ENCODE peak calls at places on chromosomes 5 and 9, in eight cellular contexts. G is effector CD8-positive, alpha-beta T cell; O is stomach; R is PC-3; M is NCI-H1436; E is transverse colon; X is LHCN-M2; W is GM23248. J is an unnamed sample.

GRCh38 chr5:69202497-69202896 is 13.1 kb downstream of the CENPH start:
- DNase-seq in G (no peak), O (no peak), R (no peak), M (no peak), E (no peak), X (no peak), W (peak), J (no peak)

GRCh38 chr9:14018061-14018460 is 295.9 kb downstream of the NFIB start:
- DNase-seq in G (no peak), O (no peak), R (peak), M (no peak), E (no peak), X (peak), W (peak), J (no peak)

GRCh38 chr5:174464504-174465165 is 259.7 kb upstream of the MSX2 start:
- DNase-seq in G (no peak), O (no peak), R (peak), M (no peak), E (no peak), X (no peak), W (no peak), J (no peak)

GRCh38 chr5:6686916-6687409 is 26.3 kb upstream of the TENT4A start:
- DNase-seq in G (no peak), O (no peak), R (peak), M (no peak), E (no peak), X (peak), W (peak), J (peak)

GRCh38 chr9:18493361-18494015 is 19.5 kb downstream of the ADAMTSL1 start:
- DNase-seq in G (no peak), O (no peak), R (peak), M (no peak), E (no peak), X (peak), W (peak), J (no peak)

GRCh38 chr9:7297521-7297920 is 502.1 kb downstream of the DMAC1 start:
- DNase-seq in G (no peak), O (no peak), R (no peak), M (no peak), E (no peak), X (peak), W (no peak), J (no peak)

GRCh38 chr9:131595771-131596743 is 50.7 kb downstream of the PRRT1B start:
- DNase-seq in G (no peak), O (no peak), R (no peak), M (no peak), E (no peak), X (no peak), W (no peak), J (no peak)

GRCh38 chr5:135339189-135339588 is 59.8 kb downstream of the MACROH2A1 start:
- DNase-seq in G (no peak), O (no peak), R (no peak), M (no peak), E (no peak), X (no peak), W (no peak), J (no peak)

GRCh38 chr9:14441976-14442651 is 128.2 kb upstream of the NFIB start:
- DNase-seq in G (no peak), O (no peak), R (peak), M (no peak), E (no peak), X (peak), W (peak), J (peak)